ENCODE peak calls at places on chromosomes 2 and 18, in five cellular contexts. One of them, this sample, is unnamed. For H3K4me1, the result is how much of the 10 kb centered on the place peaks cover.

GRCh38 chr2:126866451-126866850 is 32.2 kb upstream of the TEX51 start:
- DNase-seq in GM23248: no peak
- DNase-seq in cardiac muscle cell: no peak
- DNase-seq in IMR-90: no peak
- DNase-seq in GM12878: no peak
- DNase-seq in this sample: no peak

GRCh38 chr2:56185101-56185581 is 1.4 kb downstream of the CCDC85A start:
- DNase-seq in GM23248: peak
- DNase-seq in cardiac muscle cell: peak
- DNase-seq in IMR-90: no peak
- DNase-seq in GM12878: no peak
- DNase-seq in this sample: no peak

GRCh38 chr2:111653913-111654312 is 230.1 kb downstream of the ANAPC1 start:
- DNase-seq in GM23248: no peak
- DNase-seq in cardiac muscle cell: peak
- DNase-seq in IMR-90: no peak
- DNase-seq in GM12878: no peak
- DNase-seq in this sample: no peak

GRCh38 chr2:226799211-226799975 is at the start of gene IRS1:
- DNase-seq in GM23248: peak
- DNase-seq in cardiac muscle cell: peak
- DNase-seq in IMR-90: peak
- DNase-seq in GM12878: no peak
- DNase-seq in this sample: peak

GRCh38 chr2:63614983-63615945 is 26.5 kb downstream of the MDH1 start:
- DNase-seq in GM23248: peak
- DNase-seq in cardiac muscle cell: peak
- DNase-seq in IMR-90: peak
- DNase-seq in GM12878: no peak
- DNase-seq in this sample: no peak

GRCh38 chr2:236871500-236872001 is 214.1 kb upstream of the COPS8 start:
- DNase-seq in GM23248: peak
- DNase-seq in cardiac muscle cell: no peak
- DNase-seq in IMR-90: peak
- DNase-seq in GM12878: no peak
- DNase-seq in this sample: no peak

GRCh38 chr18:66280470-66280869 is 323.4 kb downstream of the CDH19 start:
- DNase-seq in GM23248: no peak
- DNase-seq in cardiac muscle cell: no peak
- DNase-seq in IMR-90: no peak
- DNase-seq in GM12878: no peak
- DNase-seq in this sample: no peak

GRCh38 chr2:48249631-48250473 is 280.1 kb upstream of the STON1 start:
- DNase-seq in GM23248: peak
- DNase-seq in cardiac muscle cell: no peak
- DNase-seq in IMR-90: peak
- DNase-seq in GM12878: no peak
- DNase-seq in this sample: no peak

GRCh38 chr2:8633735-8634313 is 48.0 kb upstream of the ID2 start:
- DNase-seq in GM23248: peak
- DNase-seq in cardiac muscle cell: no peak
- DNase-seq in IMR-90: peak
- DNase-seq in GM12878: no peak
- DNase-seq in this sample: no peak

GRCh38 chr2:184599875-184600227 is 1.5 kb downstream of the ZNF804A start:
- DNase-seq in GM23248: peak
- DNase-seq in cardiac muscle cell: no peak
- DNase-seq in IMR-90: peak
- DNase-seq in GM12878: no peak
- DNase-seq in this sample: no peak

GRCh38 chr2:134988994-134989605 is 58.1 kb downstream of the MAP3K19 start:
- DNase-seq in GM23248: peak
- DNase-seq in cardiac muscle cell: peak
- DNase-seq in IMR-90: peak
- DNase-seq in GM12878: no peak
- DNase-seq in this sample: no peak

GRCh38 chr18:79410731-79411613 is 15.2 kb downstream of the NFATC1 start:
- DNase-seq in GM23248: no peak
- DNase-seq in cardiac muscle cell: no peak
- DNase-seq in IMR-90: no peak
- DNase-seq in GM12878: no peak
- DNase-seq in this sample: no peak

GRCh38 chr18:36620801-36621200 is 208.0 kb downstream of the TPGS2 start:
- DNase-seq in GM23248: peak
- DNase-seq in cardiac muscle cell: no peak
- DNase-seq in IMR-90: no peak
- DNase-seq in GM12878: no peak
- DNase-seq in this sample: no peak

GRCh38 chr2:138493334-138493733 is 8.2 kb upstream of the SPOPL start:
- DNase-seq in GM23248: no peak
- DNase-seq in cardiac muscle cell: no peak
- DNase-seq in IMR-90: no peak
- DNase-seq in GM12878: no peak
- DNase-seq in this sample: no peak

GRCh38 chr2:166653185-166653813 is 159.2 kb upstream of the SCN7A start:
- DNase-seq in GM23248: no peak
- DNase-seq in cardiac muscle cell: no peak
- DNase-seq in IMR-90: peak
- DNase-seq in GM12878: no peak
- DNase-seq in this sample: no peak

GRCh38 chr18:39448942-39449341 is 1883.3 kb upstream of the CELF4 start:
- DNase-seq in GM23248: peak
- DNase-seq in cardiac muscle cell: no peak
- DNase-seq in IMR-90: peak
- DNase-seq in GM12878: no peak
- DNase-seq in this sample: no peak

GRCh38 chr18:23650963-23651927 is 11.5 kb downstream of the ANKRD29 start:
- DNase-seq in GM23248: peak
- DNase-seq in cardiac muscle cell: peak
- DNase-seq in IMR-90: peak
- DNase-seq in GM12878: no peak
- DNase-seq in this sample: no peak

GRCh38 chr18:23964282-23965238 is 50.0 kb upstream of the TTC39C start:
- DNase-seq in GM23248: no peak
- DNase-seq in cardiac muscle cell: no peak
- DNase-seq in IMR-90: no peak
- DNase-seq in GM12878: no peak
- DNase-seq in this sample: peak

GRCh38 chr2:165902929-165903328 is 50.6 kb downstream of the TTC21B start:
- DNase-seq in GM23248: peak
- DNase-seq in cardiac muscle cell: no peak
- DNase-seq in IMR-90: peak
- DNase-seq in GM12878: no peak
- DNase-seq in this sample: no peak

GRCh38 chr2:64730551-64731305 is 77.0 kb upstream of the SERTAD2 start:
- DNase-seq in GM23248: peak
- DNase-seq in cardiac muscle cell: peak
- DNase-seq in IMR-90: peak
- DNase-seq in GM12878: peak
- DNase-seq in this sample: peak

GRCh38 chr2:64727843-64728463 is 74.2 kb upstream of the SERTAD2 start:
- DNase-seq in GM23248: no peak
- DNase-seq in cardiac muscle cell: no peak
- DNase-seq in IMR-90: no peak
- DNase-seq in GM12878: no peak
- DNase-seq in this sample: no peak

GRCh38 chr2:64731306-64731654 is 77.6 kb upstream of the SERTAD2 start:
- DNase-seq in GM23248: no peak
- DNase-seq in cardiac muscle cell: no peak
- DNase-seq in IMR-90: no peak
- DNase-seq in GM12878: no peak
- DNase-seq in this sample: no peak

GRCh38 chr2:64722645-64723044 is 68.9 kb upstream of the SERTAD2 start:
- DNase-seq in GM23248: no peak
- DNase-seq in cardiac muscle cell: no peak
- DNase-seq in IMR-90: no peak
- DNase-seq in GM12878: no peak
- DNase-seq in this sample: no peak

GRCh38 chr2:64727013-64727767 is 73.5 kb upstream of the SERTAD2 start:
- DNase-seq in GM23248: no peak
- DNase-seq in cardiac muscle cell: no peak
- DNase-seq in IMR-90: no peak
- DNase-seq in GM12878: peak
- DNase-seq in this sample: peak
- H3K4me3 ChIP-seq in GM23248: no peak
- H3K4me3 ChIP-seq in cardiac muscle cell: no peak
- H3K4me3 ChIP-seq in IMR-90: no peak
- H3K4me3 ChIP-seq in GM12878: peak
- H3K4me3 ChIP-seq in this sample: peak

DNA sequence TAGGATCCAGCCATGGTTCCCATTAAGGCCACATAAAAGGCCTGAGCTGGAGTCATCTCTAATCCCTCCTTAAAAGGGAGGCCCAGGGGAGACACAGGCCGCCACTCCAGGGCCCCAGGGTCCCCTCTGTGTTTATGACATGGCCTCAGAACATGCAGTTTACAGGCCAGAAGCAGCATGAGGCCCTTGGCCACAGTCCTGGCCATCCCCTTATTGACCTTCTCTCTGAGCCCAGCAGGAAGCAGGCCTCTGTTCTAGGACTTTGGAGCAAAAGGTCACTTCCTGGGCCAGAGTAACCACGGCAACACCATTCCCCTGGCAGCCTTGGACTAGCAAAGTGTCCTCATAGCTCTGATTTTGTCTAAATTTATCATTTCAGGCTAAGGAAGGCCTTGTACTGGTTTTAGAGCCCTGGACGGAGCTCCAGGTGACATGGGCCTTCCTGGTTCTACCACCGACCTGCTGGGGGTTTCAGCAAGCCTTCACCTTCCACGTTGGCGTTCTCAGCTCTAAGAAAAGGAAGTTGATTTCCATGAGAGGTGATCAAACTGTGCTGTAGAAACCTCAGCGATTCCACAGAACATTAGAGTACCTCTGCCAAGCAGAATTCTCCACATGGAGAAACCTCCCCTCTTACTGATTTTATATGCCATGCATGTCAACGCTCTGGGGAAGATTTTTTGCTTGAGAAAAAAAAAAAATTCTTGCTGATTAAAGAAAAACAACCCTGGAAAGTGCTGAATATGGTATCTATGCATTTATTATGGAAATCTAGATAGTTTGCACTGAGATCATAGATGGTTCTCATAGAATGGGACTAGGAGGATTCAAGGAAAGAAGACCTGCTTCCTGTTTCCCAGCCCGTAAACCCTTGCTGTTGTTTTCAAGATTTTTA is 53.7 kb downstream of the HS1BP3 start:
- DNase-seq in GM23248: no peak
- DNase-seq in cardiac muscle cell: no peak
- DNase-seq in IMR-90: no peak
- DNase-seq in GM12878: no peak
- DNase-seq in this sample: no peak
- H3K4me1 ChIP-seq in GM23248: under half
- H3K4me1 ChIP-seq in cardiac muscle cell: under half
- H3K4me1 ChIP-seq in IMR-90: under half
- H3K4me1 ChIP-seq in GM12878: under half
- H3K4me1 ChIP-seq in this sample: under half

GRCh38 chr2:173092844-173093402 is 17.3 kb downstream of the MAP3K20 start:
- DNase-seq in GM23248: no peak
- DNase-seq in cardiac muscle cell: no peak
- DNase-seq in IMR-90: no peak
- DNase-seq in GM12878: no peak
- DNase-seq in this sample: no peak

GRCh38 chr2:173090973-173091660 is 15.5 kb downstream of the MAP3K20 start:
- DNase-seq in GM23248: peak
- DNase-seq in cardiac muscle cell: no peak
- DNase-seq in IMR-90: no peak
- DNase-seq in GM12878: no peak
- DNase-seq in this sample: no peak

GRCh38 chr2:173087214-173087581 is 11.6 kb downstream of the MAP3K20 start:
- DNase-seq in GM23248: peak
- DNase-seq in cardiac muscle cell: no peak
- DNase-seq in IMR-90: peak
- DNase-seq in GM12878: no peak
- DNase-seq in this sample: no peak

GRCh38 chr2:173087793-173088493 is 12.3 kb downstream of the MAP3K20 start:
- DNase-seq in GM23248: no peak
- DNase-seq in cardiac muscle cell: no peak
- DNase-seq in IMR-90: no peak
- DNase-seq in GM12878: no peak
- DNase-seq in this sample: no peak

GRCh38 chr2:173090291-173090877 is 14.7 kb downstream of the MAP3K20 start:
- DNase-seq in GM23248: peak
- DNase-seq in cardiac muscle cell: peak
- DNase-seq in IMR-90: peak
- DNase-seq in GM12878: no peak
- DNase-seq in this sample: no peak
- H3K4me3 ChIP-seq in GM23248: peak
- H3K4me3 ChIP-seq in cardiac muscle cell: no peak
- H3K4me3 ChIP-seq in IMR-90: no peak
- H3K4me3 ChIP-seq in GM12878: no peak
- H3K4me3 ChIP-seq in this sample: no peak

DNA sequence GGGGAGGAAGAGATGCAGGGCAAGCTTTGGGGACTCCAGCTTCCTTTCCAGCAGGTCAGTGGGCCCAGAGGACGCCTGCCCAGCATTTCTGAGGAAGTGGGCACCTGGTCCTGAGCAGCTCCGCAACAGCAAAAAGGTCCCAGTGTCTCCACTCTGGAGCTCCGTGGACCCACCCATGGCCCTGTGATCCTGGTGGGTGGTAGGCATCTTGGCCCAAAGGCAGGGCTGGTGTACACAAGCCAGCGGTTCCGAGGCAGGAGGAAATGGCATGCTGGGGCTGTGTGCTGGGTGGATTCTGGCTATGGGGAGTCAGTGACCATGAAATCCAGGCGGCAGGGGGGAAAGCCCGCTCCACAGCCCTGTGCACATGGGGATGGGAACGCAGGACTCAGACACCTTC is 205.9 kb downstream of the GLI2 start:
- DNase-seq in GM23248: no peak
- DNase-seq in cardiac muscle cell: no peak
- DNase-seq in IMR-90: no peak
- DNase-seq in GM12878: no peak
- DNase-seq in this sample: no peak
- H3K4me1 ChIP-seq in GM23248: under half
- H3K4me1 ChIP-seq in cardiac muscle cell: under half
- H3K4me1 ChIP-seq in IMR-90: under half
- H3K4me1 ChIP-seq in GM12878: under half
- H3K4me1 ChIP-seq in this sample: under half